ENCODE peak calls at places on chromosomes 4 and X, in four cellular contexts. C, W, K and Z are unnamed samples.

GRCh38 chr4:94695389-94695788 is 62.4 kb upstream of the BMPR1B start:
- DNase-seq in C (no peak), W (no peak), K (no peak), Z (no peak)

GRCh38 chr4:48033825-48034413 is 17.3 kb downstream of the NIPAL1 start:
- DNase-seq in C (peak; percentile 79), W (no peak), K (no peak), Z (no peak)

GRCh38 chrX:49919617-49920016 is 2.8 kb upstream of the CLCN5 start:
- DNase-seq in C (peak; percentile 27), W (no peak), K (no peak), Z (peak; percentile 58)

GRCh38 chr4:173546776-173547175 is 16.7 kb upstream of the HAND2 start:
- DNase-seq in C (no peak), W (no peak), K (no peak), Z (no peak)

GRCh38 chr4:185735887-185736286 is 76.1 kb downstream of the SORBS2 start:
- DNase-seq in C (no peak), W (no peak), K (no peak), Z (no peak)

GRCh38 chrX:107978707-107979307 is 3.4 kb downstream of the TEX13B start:
- DNase-seq in C (peak; percentile 5), W (peak; percentile 9), K (no peak), Z (no peak)

GRCh38 chr4:10091531-10092181 is 24.9 kb downstream of the WDR1 start:
- DNase-seq in C (no peak), W (no peak), K (no peak), Z (no peak)

GRCh38 chr4:102533348-102533747 is 32.2 kb downstream of the NFKB1 start:
- DNase-seq in C (no peak), W (no peak), K (no peak), Z (no peak)

GRCh38 chr4:88216395-88216794 is 58.0 kb upstream of the ABCG2 start:
- DNase-seq in C (no peak), W (no peak), K (no peak), Z (no peak)

GRCh38 chr4:95556460-95556859 is 7.7 kb upstream of the UNC5C start:
- DNase-seq in C (no peak), W (no peak), K (no peak), Z (no peak)

GRCh38 chrX:65695849-65696248 is 28.4 kb downstream of the MSN start:
- DNase-seq in C (no peak), W (no peak), K (no peak), Z (no peak)

GRCh38 chr4:99968330-99968729 is 18.3 kb upstream of the H2AZ1 start:
- DNase-seq in C (no peak), W (peak; percentile 75), K (no peak), Z (no peak)